ENCODE peak calls at places on chromosomes 7 and 10, in eight cellular contexts. One of them, this sample, is unnamed.

GRCh38 chr10:97356318-97356914 is 21.9 kb upstream of the FRAT2 start:
- DNase-seq in H9: no peak
- DNase-seq in testis: no peak
- DNase-seq in PC-9: no peak
- DNase-seq in kidney: no peak
- DNase-seq in left ventricle myocardium inferior: no peak
- DNase-seq in Karpas-422: no peak
- DNase-seq in right cardiac atrium: no peak
- DNase-seq in this sample: no peak

GRCh38 chr7:141702047-141702567 is at the start of gene DENND11:
- DNase-seq in PC-9: peak; percentile 58
- DNase-seq in right cardiac atrium: peak; percentile 53
- DNase-seq in H9: no peak
- DNase-seq in Karpas-422: peak; percentile 69
- DNase-seq in left ventricle myocardium inferior: peak; percentile 56
- DNase-seq in testis: peak; percentile 32
- DNase-seq in kidney: peak; percentile 82
- DNase-seq in this sample: peak; percentile 93

GRCh38 chr7:104241135-104241534 is 33.3 kb upstream of the ORC5 start:
- DNase-seq in H9: no peak
- DNase-seq in PC-9: no peak
- DNase-seq in kidney: no peak
- DNase-seq in Karpas-422: no peak
- DNase-seq in left ventricle myocardium inferior: no peak
- DNase-seq in testis: peak; percentile 22
- DNase-seq in right cardiac atrium: no peak
- DNase-seq in this sample: no peak

GRCh38 chr10:117539271-117539876 is 3.2 kb upstream of the EMX2 start:
- DNase-seq in PC-9: no peak
- DNase-seq in H9: no peak
- DNase-seq in Karpas-422: no peak
- DNase-seq in left ventricle myocardium inferior: no peak
- DNase-seq in kidney: peak; percentile 89
- DNase-seq in right cardiac atrium: no peak
- DNase-seq in testis: no peak
- DNase-seq in this sample: no peak

GRCh38 chr10:103102195-103102594 is 90.9 kb downstream of the NT5C2 start:
- DNase-seq in PC-9: no peak
- DNase-seq in right cardiac atrium: no peak
- DNase-seq in Karpas-422: no peak
- DNase-seq in kidney: no peak
- DNase-seq in left ventricle myocardium inferior: no peak
- DNase-seq in testis: no peak
- DNase-seq in H9: no peak
- DNase-seq in this sample: no peak

GRCh38 chr7:44963526-44964290 is 15.1 kb downstream of the MYO1G start:
- DNase-seq in H9: peak; percentile 27
- DNase-seq in Karpas-422: no peak
- DNase-seq in left ventricle myocardium inferior: no peak
- DNase-seq in right cardiac atrium: peak; percentile 11
- DNase-seq in kidney: no peak
- DNase-seq in PC-9: no peak
- DNase-seq in testis: no peak
- DNase-seq in this sample: no peak

GRCh38 chr7:40572810-40573470 is 438.1 kb downstream of the SUGCT start:
- DNase-seq in left ventricle myocardium inferior: no peak
- DNase-seq in Karpas-422: no peak
- DNase-seq in PC-9: no peak
- DNase-seq in testis: no peak
- DNase-seq in kidney: no peak
- DNase-seq in right cardiac atrium: no peak
- DNase-seq in H9: no peak
- DNase-seq in this sample: no peak

GRCh38 chr10:59047957-59048618 is 128.4 kb upstream of the PHYHIPL start:
- DNase-seq in left ventricle myocardium inferior: no peak
- DNase-seq in testis: no peak
- DNase-seq in PC-9: no peak
- DNase-seq in H9: no peak
- DNase-seq in kidney: no peak
- DNase-seq in Karpas-422: peak; percentile 43
- DNase-seq in right cardiac atrium: no peak
- DNase-seq in this sample: no peak

GRCh38 chr7:29337628-29338116 is 143.1 kb downstream of the CHN2 start:
- DNase-seq in Karpas-422: no peak
- DNase-seq in PC-9: no peak
- DNase-seq in testis: no peak
- DNase-seq in H9: no peak
- DNase-seq in left ventricle myocardium inferior: no peak
- DNase-seq in right cardiac atrium: no peak
- DNase-seq in kidney: no peak
- DNase-seq in this sample: no peak

GRCh38 chr10:17084258-17084657 is 45.4 kb downstream of the CUBN start:
- DNase-seq in testis: no peak
- DNase-seq in Karpas-422: no peak
- DNase-seq in H9: no peak
- DNase-seq in PC-9: no peak
- DNase-seq in right cardiac atrium: no peak
- DNase-seq in left ventricle myocardium inferior: no peak
- DNase-seq in kidney: no peak
- DNase-seq in this sample: no peak

GRCh38 chr7:101924171-101924570 is 106.7 kb downstream of the CUX1 start:
- DNase-seq in right cardiac atrium: no peak
- DNase-seq in testis: no peak
- DNase-seq in kidney: no peak
- DNase-seq in Karpas-422: no peak
- DNase-seq in PC-9: no peak
- DNase-seq in H9: no peak
- DNase-seq in left ventricle myocardium inferior: no peak
- DNase-seq in this sample: no peak

GRCh38 chr7:20839196-20839735 is 52.6 kb upstream of the SP8 start:
- DNase-seq in H9: no peak
- DNase-seq in PC-9: no peak
- DNase-seq in left ventricle myocardium inferior: no peak
- DNase-seq in kidney: no peak
- DNase-seq in right cardiac atrium: no peak
- DNase-seq in Karpas-422: no peak
- DNase-seq in testis: no peak
- DNase-seq in this sample: no peak

GRCh38 chr10:37684765-37685164 is 172.6 kb downstream of the ZNF248 start:
- DNase-seq in kidney: no peak
- DNase-seq in PC-9: no peak
- DNase-seq in testis: no peak
- DNase-seq in Karpas-422: no peak
- DNase-seq in left ventricle myocardium inferior: no peak
- DNase-seq in right cardiac atrium: no peak
- DNase-seq in H9: no peak
- DNase-seq in this sample: no peak
- H3K9me3 ChIP-seq in kidney: peaks cover 4% of the 10 kb centered on the region
- H3K9me3 ChIP-seq in PC-9: no peaks in the 10 kb centered on the region
- H3K9me3 ChIP-seq in testis: no peaks in the 10 kb centered on the region
- H3K9me3 ChIP-seq in Karpas-422: no peaks in the 10 kb centered on the region
- H3K9me3 ChIP-seq in left ventricle myocardium inferior: peaks cover 9% of the 10 kb centered on the region
- H3K9me3 ChIP-seq in right cardiac atrium: no peaks in the 10 kb centered on the region
- H3K9me3 ChIP-seq in H9: peaks cover 56% of the 10 kb centered on the region
- H3K9me3 ChIP-seq in this sample: peaks cover 35% of the 10 kb centered on the region

GRCh38 chr10:83633547-83633946 is 505.8 kb upstream of the GHITM start:
- DNase-seq in left ventricle myocardium inferior: no peak
- DNase-seq in kidney: no peak
- DNase-seq in right cardiac atrium: no peak
- DNase-seq in H9: no peak
- DNase-seq in Karpas-422: no peak
- DNase-seq in PC-9: no peak
- DNase-seq in testis: no peak
- DNase-seq in this sample: no peak
- H3K9me3 ChIP-seq in left ventricle myocardium inferior: no peaks in the 10 kb centered on the region
- H3K9me3 ChIP-seq in kidney: no peaks in the 10 kb centered on the region
- H3K9me3 ChIP-seq in right cardiac atrium: no peaks in the 10 kb centered on the region
- H3K9me3 ChIP-seq in H9: no peaks in the 10 kb centered on the region
- H3K9me3 ChIP-seq in Karpas-422: no peaks in the 10 kb centered on the region
- H3K9me3 ChIP-seq in PC-9: no peaks in the 10 kb centered on the region
- H3K9me3 ChIP-seq in testis: no peaks in the 10 kb centered on the region
- H3K9me3 ChIP-seq in this sample: no peaks in the 10 kb centered on the region

DNA sequence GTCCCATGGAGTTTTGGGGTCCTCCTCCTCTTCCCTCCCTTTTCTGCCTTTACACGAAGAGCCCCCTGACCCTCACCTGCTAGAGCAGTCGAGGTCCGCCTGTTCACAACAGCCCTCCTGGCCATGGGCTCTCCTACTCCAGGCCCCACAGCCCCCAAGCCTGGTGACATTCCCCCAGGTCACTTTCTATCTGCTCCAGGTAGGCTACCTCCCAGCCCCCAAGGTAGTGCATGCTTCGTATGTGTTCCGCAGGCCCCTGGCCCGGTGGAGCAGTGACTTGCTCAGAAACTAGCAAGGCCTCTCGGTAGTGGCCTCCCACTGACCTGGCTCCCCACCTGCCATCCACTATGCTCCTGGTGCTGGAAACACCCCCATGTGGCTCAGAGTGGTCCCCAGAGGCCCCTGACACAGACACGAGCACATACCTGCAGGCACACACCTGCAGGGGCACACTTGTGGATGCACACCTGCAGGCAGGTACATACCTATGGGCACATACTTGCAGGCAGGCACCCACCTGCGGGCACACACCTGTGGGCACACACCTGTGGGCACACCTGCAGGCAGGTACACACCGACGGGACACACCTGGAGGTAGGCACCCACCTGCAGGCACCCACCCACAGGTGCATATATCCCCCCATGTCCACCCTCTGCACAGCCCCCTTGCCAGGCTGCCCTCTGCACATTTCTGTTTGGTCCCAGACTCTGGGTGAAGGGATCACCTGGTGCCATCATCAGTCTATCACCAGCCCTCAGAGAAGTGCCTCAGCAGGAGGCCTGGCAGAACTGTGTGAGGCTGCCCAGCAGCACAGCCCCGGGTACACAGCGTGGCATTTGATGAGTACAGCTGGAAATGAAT is 322.5 kb downstream of the PTPRN2 start:
- DNase-seq in kidney: peak; percentile 49
- DNase-seq in Karpas-422: no peak
- DNase-seq in left ventricle myocardium inferior: no peak
- DNase-seq in H9: no peak
- DNase-seq in right cardiac atrium: no peak
- DNase-seq in testis: no peak
- DNase-seq in PC-9: no peak
- DNase-seq in this sample: peak; percentile 12
- H3K9me3 ChIP-seq in kidney: no peaks in the 10 kb centered on the region
- H3K9me3 ChIP-seq in Karpas-422: no peaks in the 10 kb centered on the region
- H3K9me3 ChIP-seq in left ventricle myocardium inferior: no peaks in the 10 kb centered on the region
- H3K9me3 ChIP-seq in H9: no peaks in the 10 kb centered on the region
- H3K9me3 ChIP-seq in right cardiac atrium: no peaks in the 10 kb centered on the region
- H3K9me3 ChIP-seq in testis: no peaks in the 10 kb centered on the region
- H3K9me3 ChIP-seq in PC-9: peaks cover 8% of the 10 kb centered on the region
- H3K9me3 ChIP-seq in this sample: no peaks in the 10 kb centered on the region

GRCh38 chr10:1410032-1410431 is 327.3 kb downstream of the ADARB2 start:
- DNase-seq in PC-9: no peak
- DNase-seq in Karpas-422: no peak
- DNase-seq in right cardiac atrium: no peak
- DNase-seq in kidney: no peak
- DNase-seq in H9: no peak
- DNase-seq in left ventricle myocardium inferior: no peak
- DNase-seq in testis: no peak
- DNase-seq in this sample: no peak

GRCh38 chr10:1412531-1413189 is 324.7 kb downstream of the ADARB2 start:
- DNase-seq in Karpas-422: no peak
- DNase-seq in H9: no peak
- DNase-seq in left ventricle myocardium inferior: no peak
- DNase-seq in right cardiac atrium: no peak
- DNase-seq in testis: no peak
- DNase-seq in PC-9: no peak
- DNase-seq in kidney: no peak
- DNase-seq in this sample: no peak

GRCh38 chr10:1410469-1411395 is 326.6 kb downstream of the ADARB2 start:
- DNase-seq in kidney: no peak
- DNase-seq in left ventricle myocardium inferior: no peak
- DNase-seq in testis: no peak
- DNase-seq in Karpas-422: no peak
- DNase-seq in PC-9: no peak
- DNase-seq in right cardiac atrium: no peak
- DNase-seq in H9: no peak
- DNase-seq in this sample: no peak

GRCh38 chr10:1411956-1412355 is 325.4 kb downstream of the ADARB2 start:
- DNase-seq in left ventricle myocardium inferior: no peak
- DNase-seq in PC-9: no peak
- DNase-seq in testis: no peak
- DNase-seq in kidney: no peak
- DNase-seq in Karpas-422: no peak
- DNase-seq in H9: no peak
- DNase-seq in right cardiac atrium: no peak
- DNase-seq in this sample: no peak

DNA sequence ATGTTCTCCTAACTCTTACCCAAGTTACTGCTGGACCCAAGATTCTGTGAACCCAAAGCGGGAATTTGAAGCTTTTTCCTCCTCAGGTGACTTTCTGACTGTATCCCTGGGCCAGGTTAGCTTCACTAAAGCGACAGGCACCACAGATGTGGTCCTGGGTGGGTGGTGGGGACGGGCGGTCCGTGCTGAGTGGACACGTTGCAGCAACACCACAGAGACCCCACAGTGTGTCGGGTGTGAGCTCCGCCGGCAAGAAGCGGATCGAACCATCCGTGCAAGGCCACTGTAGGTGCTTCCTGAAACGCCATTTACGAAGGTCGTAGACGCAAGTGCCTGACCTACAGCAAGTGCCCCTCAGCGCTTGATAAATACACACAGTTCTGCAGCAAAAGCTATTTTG is 325.9 kb downstream of the ADARB2 start:
- DNase-seq in left ventricle myocardium inferior: no peak
- DNase-seq in testis: no peak
- DNase-seq in right cardiac atrium: no peak
- DNase-seq in kidney: no peak
- DNase-seq in PC-9: no peak
- DNase-seq in Karpas-422: no peak
- DNase-seq in H9: no peak
- DNase-seq in this sample: no peak
- H3K9me3 ChIP-seq in left ventricle myocardium inferior: no peaks in the 10 kb centered on the region
- H3K9me3 ChIP-seq in testis: no peaks in the 10 kb centered on the region
- H3K9me3 ChIP-seq in right cardiac atrium: no peaks in the 10 kb centered on the region
- H3K9me3 ChIP-seq in kidney: no peaks in the 10 kb centered on the region
- H3K9me3 ChIP-seq in PC-9: no peaks in the 10 kb centered on the region
- H3K9me3 ChIP-seq in Karpas-422: no peaks in the 10 kb centered on the region
- H3K9me3 ChIP-seq in H9: no peaks in the 10 kb centered on the region
- H3K9me3 ChIP-seq in this sample: no peaks in the 10 kb centered on the region